ENCODE peak calls at places on chromosomes 11 and 22, in four cellular contexts. N is mucosa of gallbladder, J is bronchial epithelial cell, L is activated B cell treated with CpG ODN at 0.5 μM for 24 hours. Q is an unnamed sample.

GRCh38 chr11:11988862-11989261 is 19.6 kb downstream of the DKK3 start:
- DNase-seq in N (no peak), J (no peak), L (no peak), Q (no peak)

GRCh38 chr11:9210224-9210921 is 54.8 kb downstream of the DENND5A start:
- DNase-seq in N (no peak), J (no peak), L (no peak), Q (no peak)

GRCh38 chr22:46326066-46326680 is 9.3 kb upstream of the TRMU start:
- DNase-seq in N (no peak), J (no peak), L (no peak), Q (no peak)

GRCh38 chr11:84564180-84564866 is 1062.8 kb downstream of the DLG2 start:
- DNase-seq in N (peak), J (peak), L (no peak), Q (peak)

GRCh38 chr22:36073476-36073875 is 44.9 kb upstream of the RBFOX2 start:
- DNase-seq in N (no peak), J (no peak), L (no peak), Q (no peak)

GRCh38 chr11:124725719-124726105 is 14.0 kb upstream of the NRGN start:
- DNase-seq in N (no peak), J (peak), L (no peak), Q (peak)

GRCh38 chr11:113732092-113732491 is 26.0 kb upstream of the TMPRSS5 start:
- DNase-seq in N (no peak), J (no peak), L (no peak), Q (no peak)

GRCh38 chr11:121964591-121964990 is 151.4 kb downstream of the BLID start:
- DNase-seq in N (no peak), J (peak), L (no peak), Q (peak)

GRCh38 chr11:64524534-64525042 is 66.4 kb upstream of the SLC22A12 start:
- DNase-seq in N (no peak), J (no peak), L (no peak), Q (no peak)

GRCh38 chr11:62108017-62108750 is 15.6 kb upstream of the INCENP start:
- DNase-seq in N (peak), J (peak), L (no peak), Q (no peak)

GRCh38 chr11:108698844-108699642 is 34.2 kb downstream of the DDX10 start:
- DNase-seq in N (no peak), J (peak), L (no peak), Q (peak)

GRCh38 chr22:38347944-38348750 is 30.9 kb upstream of the CSNK1E start:
- DNase-seq in N (no peak), J (peak), L (peak), Q (peak)

GRCh38 chr22:37990302-37990701 is 5.9 kb upstream of the SOX10 start:
- DNase-seq in N (no peak), J (no peak), L (no peak), Q (no peak)

GRCh38 chr11:84089072-84090057 is 803.2 kb upstream of the CCDC90B start:
- DNase-seq in N (peak), J (no peak), L (no peak), Q (no peak)

GRCh38 chr11:128509990-128510389 is 77.4 kb downstream of the ETS1 start:
- DNase-seq in N (no peak), J (peak), L (no peak), Q (no peak)

GRCh38 chr11:55949330-55949729 is 13.1 kb upstream of the OR5I1 start:
- DNase-seq in N (no peak), J (no peak), L (no peak), Q (no peak)

GRCh38 chr11:129946965-129947364 is 51.6 kb upstream of the NFRKB start:
- DNase-seq in N (no peak), J (no peak), L (no peak), Q (no peak)

GRCh38 chr22:43421914-43422615 is 10.3 kb downstream of the MPPED1 start:
- DNase-seq in N (no peak), J (no peak), L (no peak), Q (no peak)

GRCh38 chr11:64920124-64920523 is 3.1 kb upstream of the ATG2A start:
- DNase-seq in N (no peak), J (no peak), L (no peak), Q (no peak)

GRCh38 chr11:61273151-61274078 is 21.7 kb downstream of the VWCE start:
- DNase-seq in N (no peak), J (no peak), L (no peak), Q (no peak)

GRCh38 chr22:30694171-30694637 is 470 bp upstream of the OSBP2 start:
- DNase-seq in N (peak), J (peak), L (peak), Q (no peak)

GRCh38 chr11:35525501-35526175 is at the start of gene PAMR1:
- DNase-seq in N (peak), J (peak), L (no peak), Q (no peak)

GRCh38 chr11:126161146-126161458 is 50.3 kb downstream of the RPUSD4 start:
- DNase-seq in N (no peak), J (no peak), L (no peak), Q (no peak)

GRCh38 chr11:1234771-1235614 is 12.1 kb downstream of the MUC5B start:
- DNase-seq in N (no peak), J (no peak), L (no peak), Q (no peak)

GRCh38 chr11:82790723-82791487 is 57.2 kb upstream of the FAM181B start:
- DNase-seq in N (no peak), J (no peak), L (no peak), Q (no peak)

GRCh38 chr11:88284306-88285057 is 53.1 kb downstream of the CTSC start:
- DNase-seq in N (no peak), J (no peak), L (no peak), Q (no peak)

GRCh38 chr11:19980388-19980787 is 179.9 kb downstream of the DBX1 start:
- DNase-seq in N (no peak), J (no peak), L (no peak), Q (no peak)

GRCh38 chr11:80155412-80156017 is 714.7 kb upstream of the TENM4 start:
- DNase-seq in N (no peak), J (peak), L (no peak), Q (no peak)

GRCh38 chr11:60905551-60906113 is 753 bp downstream of the PRPF19 start:
- DNase-seq in N (no peak), J (peak), L (no peak), Q (no peak)

GRCh38 chr11:11618973-11619435 is 2.8 kb downstream of the GALNT18 start:
- DNase-seq in N (no peak), J (no peak), L (no peak), Q (no peak)

GRCh38 chr11:130037881-130038601 is 31.7 kb upstream of the APLP2 start:
- DNase-seq in N (no peak), J (peak), L (no peak), Q (no peak)

GRCh38 chr11:82989628-82990404 is 81.9 kb downstream of the RAB30 start:
- DNase-seq in N (no peak), J (no peak), L (no peak), Q (no peak)

GRCh38 chr11:59141673-59142460 is 789 bp upstream of the FAM111A start:
- DNase-seq in N (no peak), J (peak), L (no peak), Q (no peak)